ENCODE peak calls at places on chromosomes 16 and 17, in five cellular contexts. K, Y, X, R and S are unnamed samples.

GRCh38 chr17:67842648-67843047 is 17.3 kb downstream of the BPTF start:
- DNase-seq in Y (no peak), R (no peak), K (no peak), X (no peak), S (no peak)

GRCh38 chr17:17682737-17683675 is 1.7 kb downstream of the RAI1 start:
- DNase-seq in K (peak), Y (peak), R (peak), X (no peak), S (peak)

GRCh38 chr16:4944333-4945281 is 7.7 kb upstream of the PPL start:
- DNase-seq in K (peak), R (peak), Y (peak), X (peak), S (peak)

GRCh38 chr16:16938980-16939379 is 531.8 kb downstream of the XYLT1 start:
- DNase-seq in R (no peak), K (no peak), Y (no peak), X (no peak), S (no peak)

GRCh38 chr17:62704381-62704971 is 77.0 kb downstream of the MRC2 start:
- DNase-seq in Y (peak), R (peak), K (no peak), X (no peak), S (peak)

GRCh38 chr16:82542714-82543113 is 84.1 kb upstream of the CDH13 start:
- DNase-seq in K (no peak), X (no peak), R (no peak), Y (no peak), S (no peak)

GRCh38 chr16:56257666-56258359 is 66.5 kb downstream of the GNAO1 start:
- DNase-seq in K (peak), X (no peak), R (no peak), Y (no peak), S (no peak)

GRCh38 chr16:870856-871561 is 70.5 kb upstream of the GNG13 start:
- DNase-seq in R (no peak), Y (no peak), K (no peak), X (no peak), S (no peak)

GRCh38 chr17:20948984-20949777 is 93.6 kb downstream of the USP22 start:
- DNase-seq in K (no peak), X (no peak), R (no peak), Y (no peak), S (no peak)

GRCh38 chr16:1691276-1691675 is 13.2 kb downstream of the JPT2 start:
- DNase-seq in Y (no peak), X (no peak), R (no peak), K (no peak), S (no peak)

GRCh38 chr17:51487947-51488346 is 227.6 kb downstream of the UTP18 start:
- DNase-seq in X (no peak), Y (no peak), R (no peak), K (no peak), S (no peak)

GRCh38 chr17:77916771-77917481 is 41.6 kb upstream of the TNRC6C start:
- DNase-seq in R (no peak), X (no peak), K (no peak), Y (no peak), S (no peak)

GRCh38 chr17:36850794-36851193 is 86.5 kb upstream of the LHX1 start:
- DNase-seq in Y (no peak), K (no peak), R (peak), X (no peak), S (no peak)

GRCh38 chr16:65510850-65511249 is 389.0 kb upstream of the CDH11 start:
- DNase-seq in K (no peak), X (no peak), Y (no peak), R (no peak), S (no peak)

GRCh38 chr16:57637020-57637419 is 8.6 kb downstream of the ADGRG1 start:
- DNase-seq in R (no peak), X (no peak), Y (no peak), K (no peak), S (no peak)

GRCh38 chr17:3956983-3957382 is 7.3 kb downstream of the ATP2A3 start:
- DNase-seq in K (no peak), Y (no peak), X (no peak), R (no peak), S (no peak)

GRCh38 chr17:27207073-27207511 is 86.8 kb upstream of the WSB1 start:
- DNase-seq in Y (no peak), X (no peak), K (no peak), R (peak), S (no peak)

GRCh38 chr17:41692722-41693521 is 4.2 kb downstream of the EIF1 start:
- DNase-seq in R (no peak), Y (peak), X (no peak), K (no peak), S (no peak)

GRCh38 chr17:19264681-19265080 is 27.5 kb downstream of the EPN2 start:
- DNase-seq in X (no peak), K (no peak), Y (no peak), R (peak), S (no peak)

GRCh38 chr17:75228847-75229246 is 23.4 kb downstream of the NUP85 start:
- DNase-seq in K (no peak), Y (no peak), X (no peak), R (peak), S (no peak)

GRCh38 chr17:68054296-68054900 is 18.9 kb downstream of the KPNA2 start:
- DNase-seq in Y (no peak), K (peak), R (peak), X (no peak), S (peak)

GRCh38 chr16:81901483-81901882 is 109.8 kb downstream of the SDR42E1 start:
- DNase-seq in X (no peak), R (peak), Y (no peak), K (peak), S (no peak)

GRCh38 chr17:17682293-17682736 is 1.1 kb downstream of the RAI1 start:
- DNase-seq in K (peak), X (no peak), Y (peak), R (peak), S (peak)

GRCh38 chr17:7579839-7580630 is 597 bp downstream of the CD68 start:
- DNase-seq in R (no peak), Y (no peak), K (no peak), X (no peak), S (no peak)

GRCh38 chr17:34556384-34556783 is 23.0 kb upstream of the TMEM132E start:
- DNase-seq in X (no peak), Y (no peak), R (no peak), K (no peak), S (no peak)

GRCh38 chr17:21034350-21035235 is 8.2 kb downstream of the USP22 start:
- DNase-seq in Y (no peak), R (no peak), X (no peak), K (no peak), S (no peak)

GRCh38 chr16:88651276-88651988 is 579 bp upstream of the CYBA start:
- DNase-seq in Y (peak), R (no peak), X (peak), K (peak), S (peak)

GRCh38 chr16:81446318-81447275 is 2.0 kb downstream of the CMIP start:
- DNase-seq in R (peak), Y (peak), X (no peak), K (no peak), S (no peak)

GRCh38 chr17:26782153-26782552 is 511.8 kb upstream of the WSB1 start:
- DNase-seq in X (no peak), K (no peak), R (no peak), Y (no peak), S (peak)

GRCh38 chr16:25093208-25094061 is 18.1 kb upstream of the LCMT1 start:
- DNase-seq in R (no peak), Y (no peak), X (no peak), K (no peak), S (no peak)

GRCh38 chr17:66426397-66427033 is 124.1 kb downstream of the PRKCA start:
- DNase-seq in X (no peak), K (no peak), R (no peak), Y (no peak), S (no peak)

GRCh38 chr16:31386157-31386984 is 6.8 kb upstream of the ITGAD start:
- DNase-seq in R (no peak), Y (peak), X (no peak), K (no peak), S (no peak)

GRCh38 chr17:31058958-31059357 is 35.8 kb upstream of the NF1 start:
- DNase-seq in X (no peak), K (no peak), Y (no peak), R (no peak), S (no peak)

GRCh38 chr17:31060814-31061550 is 33.8 kb upstream of the NF1 start:
- DNase-seq in R (no peak), X (no peak), K (no peak), Y (no peak), S (no peak)

GRCh38 chr17:31064707-31065106 is 30.1 kb upstream of the NF1 start:
- DNase-seq in Y (no peak), K (no peak), R (no peak), X (no peak), S (no peak)

DNA sequence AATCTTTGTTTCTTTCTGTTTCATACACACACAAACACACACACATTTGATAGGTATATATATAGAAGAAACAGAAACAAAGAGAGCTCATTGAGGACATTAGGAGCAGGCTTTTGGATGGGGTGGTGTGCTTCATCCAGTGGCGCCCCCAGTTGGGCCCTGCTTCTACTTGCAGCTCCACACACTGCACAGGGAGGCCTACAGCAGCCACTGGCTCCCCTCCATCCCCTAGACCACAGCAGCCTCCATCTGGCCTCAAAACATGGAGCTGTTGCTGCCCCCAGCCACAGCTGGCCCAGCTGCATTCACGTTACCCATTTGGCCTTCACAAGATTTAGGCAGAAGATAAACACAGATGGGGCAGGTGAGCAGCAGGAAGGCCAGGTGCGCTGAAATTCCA is 33.1 kb upstream of the NF1 start:
- DNase-seq in X (no peak), R (no peak), K (no peak), Y (no peak), S (no peak)
- TF ChIP-seq CTCF in X (no peak), R (no peak), K (no peak), Y (no peak), S (no peak)

GRCh38 chr16:59665618-59666220 is 931.6 kb upstream of the GOT2 start:
- DNase-seq in Y (no peak), R (no peak), K (no peak), X (no peak), S (no peak)
- TF ChIP-seq CTCF in Y (no peak), R (no peak), K (no peak), X (no peak), S (no peak)

GRCh38 chr16:89700649-89701424 is 668 bp downstream of the SPATA2L start:
- DNase-seq in X (no peak), Y (peak), K (no peak), R (peak), S (peak)
- TF ChIP-seq CTCF in X (peak), Y (no peak), K (no peak), R (peak), S (no peak)

GRCh38 chr17:82170412-82170961 is 42.2 kb downstream of the CCDC57 start:
- DNase-seq in Y (no peak), K (no peak), R (no peak), X (no peak), S (peak)
- TF ChIP-seq CTCF in Y (no peak), K (no peak), R (no peak), X (no peak), S (no peak)

GRCh38 chr16:79847569-79847968 is 247.0 kb upstream of the MAF start:
- DNase-seq in X (no peak), Y (no peak), R (no peak), K (no peak), S (no peak)
- TF ChIP-seq CTCF in X (no peak), Y (no peak), R (no peak), K (no peak), S (no peak)

GRCh38 chr17:2889256-2889655 is 93.0 kb downstream of the RAP1GAP2 start:
- DNase-seq in K (no peak), Y (no peak), X (no peak), R (no peak), S (no peak)
- TF ChIP-seq CTCF in K (no peak), Y (no peak), X (no peak), R (no peak), S (no peak)